ENCODE peak calls at places on chromosomes 2 and 18, in four cellular contexts. One of them, this sample, is unnamed.

GRCh38 chr2:177171418-177171865 is 41.2 kb upstream of the HNRNPA3 start:
- DNase-seq in fibroblast of pulmonary artery: no peak
- DNase-seq in AML-193: no peak
- DNase-seq in EL: no peak
- DNase-seq in this sample: peak; percentile 77

GRCh38 chr18:75358928-75359327 is 68.6 kb downstream of the SMIM21 start:
- DNase-seq in fibroblast of pulmonary artery: no peak
- DNase-seq in AML-193: no peak
- DNase-seq in EL: peak; percentile 29
- DNase-seq in this sample: no peak

GRCh38 chr18:79948719-79949411 is 2.6 kb downstream of the SLC66A2 start:
- DNase-seq in fibroblast of pulmonary artery: no peak
- DNase-seq in AML-193: no peak
- DNase-seq in EL: no peak
- DNase-seq in this sample: no peak

GRCh38 chr18:10232062-10232461 is 222.4 kb upstream of the APCDD1 start:
- DNase-seq in fibroblast of pulmonary artery: no peak
- DNase-seq in AML-193: no peak
- DNase-seq in EL: no peak
- DNase-seq in this sample: no peak

GRCh38 chr2:191539068-191539467 is 138.9 kb upstream of the NABP1 start:
- DNase-seq in fibroblast of pulmonary artery: peak; percentile 56
- DNase-seq in AML-193: peak; percentile 51
- DNase-seq in EL: peak; percentile 39
- DNase-seq in this sample: peak; percentile 40

GRCh38 chr2:40332096-40332826 is 119.6 kb downstream of the SLC8A1 start:
- DNase-seq in fibroblast of pulmonary artery: peak; percentile 67
- DNase-seq in AML-193: no peak
- DNase-seq in EL: peak; percentile 42
- DNase-seq in this sample: peak; percentile 58

GRCh38 chr2:2182688-2183087 is 148.4 kb downstream of the MYT1L start:
- DNase-seq in fibroblast of pulmonary artery: no peak
- DNase-seq in AML-193: no peak
- DNase-seq in EL: no peak
- DNase-seq in this sample: no peak

GRCh38 chr2:239025951-239026461 is 178.1 kb downstream of the TWIST2 start:
- DNase-seq in fibroblast of pulmonary artery: no peak
- DNase-seq in AML-193: no peak
- DNase-seq in EL: no peak
- DNase-seq in this sample: no peak

GRCh38 chr2:866009-866680 is 84.5 kb upstream of the SNTG2 start:
- DNase-seq in fibroblast of pulmonary artery: no peak
- DNase-seq in AML-193: no peak
- DNase-seq in EL: no peak
- DNase-seq in this sample: no peak

GRCh38 chr2:234488913-234489451 is 7.9 kb downstream of the ARL4C start:
- DNase-seq in fibroblast of pulmonary artery: no peak
- DNase-seq in AML-193: no peak
- DNase-seq in EL: no peak
- DNase-seq in this sample: no peak

GRCh38 chr18:9835112-9835755 is 50.5 kb upstream of the TXNDC2 start:
- DNase-seq in fibroblast of pulmonary artery: no peak
- DNase-seq in AML-193: no peak
- DNase-seq in EL: no peak
- DNase-seq in this sample: no peak

GRCh38 chr2:216774620-216775019 is 79.3 kb upstream of the IGFBP5 start:
- DNase-seq in fibroblast of pulmonary artery: peak; percentile 44
- DNase-seq in AML-193: no peak
- DNase-seq in EL: peak; percentile 91
- DNase-seq in this sample: no peak

GRCh38 chr2:231545105-231545902 is 15.1 kb upstream of the NMUR1 start:
- DNase-seq in fibroblast of pulmonary artery: peak; percentile 78
- DNase-seq in AML-193: peak; percentile 96
- DNase-seq in EL: peak; percentile 56
- DNase-seq in this sample: peak; percentile 95

GRCh38 chr2:1782514-1782913 is 38.2 kb upstream of the PXDN start:
- DNase-seq in fibroblast of pulmonary artery: no peak
- DNase-seq in AML-193: no peak
- DNase-seq in EL: no peak
- DNase-seq in this sample: no peak

GRCh38 chr2:27509326-27509725 is 12.7 kb downstream of the GCKR start:
- DNase-seq in fibroblast of pulmonary artery: peak; percentile 24
- DNase-seq in AML-193: no peak
- DNase-seq in EL: no peak
- DNase-seq in this sample: peak; percentile 16

GRCh38 chr2:16973586-16974274 is 308.1 kb upstream of the CYRIA start:
- DNase-seq in fibroblast of pulmonary artery: peak; percentile 1
- DNase-seq in AML-193: no peak
- DNase-seq in EL: no peak
- DNase-seq in this sample: no peak

GRCh38 chr2:24831736-24832421 is 38.7 kb downstream of the CENPO start:
- DNase-seq in fibroblast of pulmonary artery: no peak
- DNase-seq in AML-193: no peak
- DNase-seq in EL: no peak
- DNase-seq in this sample: no peak

GRCh38 chr2:167750675-167751074 is 496.7 kb downstream of the STK39 start:
- DNase-seq in fibroblast of pulmonary artery: no peak
- DNase-seq in AML-193: no peak
- DNase-seq in EL: no peak
- DNase-seq in this sample: no peak